ENCODE peak calls at places on chromosomes 7 and 10, in five cellular contexts. B is epithelial cell of esophagus; L is AG09309; E is effector memory CD4-positive, alpha-beta T cell; U is fibroblast of pulmonary artery. P is an unnamed sample.

GRCh38 chr10:47218803-47219202 is 81.2 kb upstream of the GDF10 start:
- DNase-seq in B (no peak), L (no peak), E (no peak), U (no peak), P (no peak)

GRCh38 chr7:143435266-143435665 is 8.0 kb upstream of the TAS2R60 start:
- DNase-seq in B (peak; percentile 79), L (no peak), E (no peak), U (no peak), P (no peak)

GRCh38 chr10:58180633-58181032 is 87.1 kb downstream of the IPMK start:
- DNase-seq in B (peak; percentile 88), L (no peak), E (no peak), U (peak; percentile 23), P (no peak)

GRCh38 chr7:110043514-110043913 is 1047.4 kb upstream of the LRRN3 start:
- DNase-seq in B (no peak), L (no peak), E (no peak), U (peak; percentile 0), P (no peak)

GRCh38 chr10:71255817-71256660 is 43.7 kb downstream of the UNC5B start:
- DNase-seq in B (peak; percentile 51), L (no peak), E (no peak), U (peak; percentile 93), P (peak; percentile 91)

GRCh38 chr7:417973-418601 is 101.6 kb downstream of the PDGFA start:
- DNase-seq in B (no peak), L (no peak), E (no peak), U (no peak), P (no peak)

GRCh38 chr10:85557077-85557476 is 809.5 kb downstream of the GRID1 start:
- DNase-seq in B (peak; percentile 90), L (no peak), E (no peak), U (peak; percentile 24), P (no peak)

GRCh38 chr10:14707441-14707840 is 67.3 kb downstream of the FAM107B start:
- DNase-seq in B (no peak), L (no peak), E (no peak), U (peak; percentile 9), P (no peak)

GRCh38 chr10:9645404-9645803 is 1372.3 kb upstream of the CELF2 start:
- DNase-seq in B (no peak), L (no peak), E (no peak), U (no peak), P (no peak)

GRCh38 chr7:134701272-134701671 is 54.6 kb downstream of the BPGM start:
- DNase-seq in B (peak; percentile 36), L (no peak), E (no peak), U (peak; percentile 68), P (no peak)

GRCh38 chr10:71921319-71922027 is 42.7 kb upstream of the CHST3 start:
- DNase-seq in B (no peak), L (no peak), E (no peak), U (peak; percentile 67), P (no peak)

GRCh38 chr7:115009736-115010435 is 88.0 kb downstream of the MDFIC start:
- DNase-seq in B (no peak), L (peak; percentile 71), E (no peak), U (peak; percentile 63), P (peak; percentile 47)

GRCh38 chr7:111384065-111384891 is 178.0 kb downstream of the IMMP2L start:
- DNase-seq in B (peak; percentile 83), L (no peak), E (no peak), U (peak; percentile 58), P (no peak)

GRCh38 chr7:99267530-99268360 is 4.9 kb upstream of the MYH16 start:
- DNase-seq in B (peak; percentile 96), L (peak; percentile 46), E (no peak), U (peak; percentile 76), P (peak; percentile 49)

GRCh38 chr10:6194291-6194690 is 8.4 kb upstream of the PFKFB3 start:
- DNase-seq in B (no peak), L (no peak), E (no peak), U (no peak), P (no peak)
- H3K4me3 ChIP-seq in B (no peak overlapping the region), L (no peak overlapping the region), E (no peak overlapping the region), U (no peak overlapping the region), P (no peak overlapping the region)

DNA sequence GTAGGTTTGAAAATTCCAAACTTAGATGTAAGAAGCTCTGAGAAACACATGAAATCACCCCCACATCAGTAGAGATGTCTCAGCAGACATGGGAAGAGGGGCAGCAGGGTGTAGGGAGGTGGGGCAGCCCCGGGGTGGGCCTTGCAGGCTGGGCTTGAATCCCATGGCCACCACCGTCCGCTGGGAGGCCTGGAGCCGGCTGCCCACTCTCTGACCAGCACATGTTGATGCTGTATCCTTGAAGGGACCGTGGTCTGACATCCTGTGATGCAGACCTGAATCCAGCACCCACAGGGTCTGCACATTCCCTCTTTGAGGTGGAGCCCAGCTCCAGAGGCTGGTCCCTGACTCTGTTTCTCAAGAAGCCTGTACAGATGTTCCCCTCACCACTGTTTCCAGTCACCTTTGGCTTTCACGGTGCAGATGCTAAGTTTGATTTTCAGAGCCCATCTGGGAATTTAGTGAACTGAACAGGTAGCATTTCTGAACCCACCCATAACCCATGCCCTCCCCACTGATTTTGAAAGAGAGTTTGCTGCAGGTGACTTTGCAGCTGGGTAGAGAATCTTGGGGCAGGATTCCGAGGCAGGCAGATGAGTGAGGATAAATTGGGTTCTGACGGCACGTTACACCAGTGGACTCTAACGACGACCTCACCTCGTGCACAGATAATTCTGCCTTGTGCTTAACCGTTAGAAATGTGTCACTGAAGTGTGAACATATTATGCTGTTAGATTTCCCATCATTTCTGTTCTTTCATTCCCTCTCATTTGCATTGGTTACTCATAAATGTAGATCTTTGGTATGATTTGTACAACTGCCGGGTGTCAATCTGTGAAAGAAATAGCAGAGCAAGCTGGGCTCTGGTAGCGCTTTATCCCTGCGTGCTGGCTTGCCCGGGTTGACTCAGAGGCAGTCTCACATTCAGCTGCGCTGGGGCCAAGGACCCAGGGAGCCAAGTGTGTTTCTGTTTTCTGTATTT is 45.7 kb downstream of the IKZF1 start:
- DNase-seq in B (no peak), L (no peak), E (peak; percentile 54), U (no peak), P (no peak)
- H3K4me3 ChIP-seq in B (no peak overlapping the region), L (no peak overlapping the region), E (peak overlapping the region; percentile 15), U (no peak overlapping the region), P (no peak overlapping the region)

GRCh38 chr10:48601789-48602188 is 3.1 kb downstream of the ARHGAP22 start:
- DNase-seq in B (no peak), L (no peak), E (no peak), U (no peak), P (no peak)

GRCh38 chr10:48598243-48598935 is 6.5 kb downstream of the ARHGAP22 start:
- DNase-seq in B (no peak), L (no peak), E (no peak), U (no peak), P (no peak)

GRCh38 chr10:48599830-48600134 is 5.1 kb downstream of the ARHGAP22 start:
- DNase-seq in B (peak; percentile 70), L (no peak), E (no peak), U (no peak), P (no peak)

GRCh38 chr10:48600645-48601505 is 4.0 kb downstream of the ARHGAP22 start:
- DNase-seq in B (no peak), L (no peak), E (no peak), U (no peak), P (no peak)

GRCh38 chr10:48598936-48599829 is 5.7 kb downstream of the ARHGAP22 start:
- DNase-seq in B (no peak), L (no peak), E (no peak), U (no peak), P (no peak)
- H3K4me3 ChIP-seq in B (no peak overlapping the region), L (no peak overlapping the region), E (no peak overlapping the region), U (no peak overlapping the region), P (no peak overlapping the region)

GRCh38 chr7:6479067-6479466 is 31.3 kb upstream of the DAGLB start:
- DNase-seq in B (no peak), L (no peak), E (no peak), U (no peak), P (no peak)

GRCh38 chr7:6482743-6483119 is 35.0 kb upstream of the DAGLB start:
- DNase-seq in B (no peak), L (no peak), E (no peak), U (no peak), P (no peak)

GRCh38 chr7:6482307-6482706 is 34.6 kb upstream of the DAGLB start:
- DNase-seq in B (no peak), L (no peak), E (no peak), U (no peak), P (no peak)

GRCh38 chr7:6480323-6480660 is 32.5 kb upstream of the DAGLB start:
- DNase-seq in B (no peak), L (no peak), E (no peak), U (no peak), P (no peak)

DNA sequence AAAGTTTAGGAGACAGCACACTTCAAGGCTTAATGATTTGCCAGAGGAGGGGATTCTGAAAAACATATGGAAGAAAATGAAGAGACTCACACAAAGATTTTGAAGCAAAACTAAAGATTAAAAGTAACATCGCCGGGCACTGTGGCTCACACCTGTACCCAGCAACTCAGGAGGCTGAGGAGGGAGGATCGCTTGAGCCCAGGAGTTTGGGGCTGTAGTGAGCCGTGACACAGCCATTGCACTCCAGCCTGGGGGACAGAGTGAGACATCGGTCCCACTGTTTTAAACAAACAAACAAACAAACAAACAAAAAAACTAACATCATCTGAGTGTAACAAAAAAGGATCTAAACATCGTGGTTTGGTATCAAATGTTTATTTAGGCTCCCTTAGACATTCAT is 33.7 kb upstream of the DAGLB start:
- DNase-seq in B (no peak), L (no peak), E (no peak), U (no peak), P (no peak)
- H3K4me3 ChIP-seq in B (no peak overlapping the region), L (peak overlapping the region; percentile 21), E (no peak overlapping the region), U (no peak overlapping the region), P (no peak overlapping the region)

DNA sequence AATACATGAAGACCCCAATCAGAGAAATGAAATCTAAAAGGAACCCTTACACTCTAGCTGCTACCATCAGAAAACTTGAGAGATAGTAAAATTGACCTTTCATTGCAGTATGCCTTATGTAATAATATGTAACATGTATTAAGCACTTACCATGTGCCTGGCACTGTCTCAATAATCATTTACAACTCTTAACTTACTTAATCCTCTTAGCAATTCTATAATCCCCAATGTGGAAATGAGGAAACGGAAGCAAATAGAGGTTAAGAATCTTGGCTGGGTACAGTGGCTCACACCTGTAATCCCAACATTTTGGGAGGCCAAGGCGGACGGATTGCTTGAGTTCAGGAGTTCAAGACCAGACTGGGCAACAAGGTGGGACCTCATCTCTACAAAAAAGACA is 29.8 kb upstream of the FHIP2A start:
- DNase-seq in B (no peak), L (no peak), E (no peak), U (no peak), P (no peak)
- H3K4me3 ChIP-seq in B (no peak overlapping the region), L (no peak overlapping the region), E (no peak overlapping the region), U (no peak overlapping the region), P (no peak overlapping the region)

GRCh38 chr7:71419546-71420337 is 287.8 kb downstream of the GALNT17 start:
- DNase-seq in B (no peak), L (no peak), E (no peak), U (no peak), P (no peak)

GRCh38 chr7:71424166-71424803 is 292.3 kb downstream of the GALNT17 start:
- DNase-seq in B (no peak), L (no peak), E (no peak), U (no peak), P (no peak)

GRCh38 chr7:71422104-71422503 is 290.2 kb downstream of the GALNT17 start:
- DNase-seq in B (no peak), L (no peak), E (no peak), U (no peak), P (no peak)
- H3K4me3 ChIP-seq in B (no peak overlapping the region), L (no peak overlapping the region), E (no peak overlapping the region), U (no peak overlapping the region), P (no peak overlapping the region)

GRCh38 chr10:107165007-107165406 is 501 bp upstream of the SORCS1 start:
- DNase-seq in B (no peak), L (no peak), E (no peak), U (no peak), P (no peak)
- H3K4me3 ChIP-seq in B (no peak overlapping the region), L (no peak overlapping the region), E (no peak overlapping the region), U (no peak overlapping the region), P (peak overlapping the region; percentile 27)